ENCODE peak calls at places on chromosomes 13 and 19, in seven cellular contexts. One of them, this sample, is unnamed.
A peak's percentile ranks its signal among the peaks of the same experiment; 100 is the strongest.

GRCh38 chr13:98576215-98576945 is 527 bp downstream of the STK24 start:
- DNase-seq in transverse colon: peak; percentile 70
- DNase-seq in glutamatergic neuron: peak; percentile 59
- DNase-seq in fibroblast of pulmonary artery: no peak
- DNase-seq in NCI-H1048: no peak
- DNase-seq in upper lobe of right lung: peak; percentile 82
- DNase-seq in EL: peak; percentile 41
- DNase-seq in this sample: no peak

GRCh38 chr19:13083008-13083404 is 19.7 kb downstream of the LYL1 start:
- DNase-seq in EL: no peak
- DNase-seq in glutamatergic neuron: no peak
- DNase-seq in fibroblast of pulmonary artery: no peak
- DNase-seq in transverse colon: no peak
- DNase-seq in NCI-H1048: no peak
- DNase-seq in upper lobe of right lung: no peak
- DNase-seq in this sample: no peak

GRCh38 chr13:98222816-98223215 is 45.7 kb upstream of the RNF113B start:
- DNase-seq in transverse colon: no peak
- DNase-seq in EL: no peak
- DNase-seq in upper lobe of right lung: no peak
- DNase-seq in NCI-H1048: no peak
- DNase-seq in fibroblast of pulmonary artery: no peak
- DNase-seq in glutamatergic neuron: no peak
- DNase-seq in this sample: no peak

GRCh38 chr13:106103779-106104178 is 431.7 kb downstream of the EFNB2 start:
- DNase-seq in transverse colon: no peak
- DNase-seq in EL: peak; percentile 88
- DNase-seq in NCI-H1048: no peak
- DNase-seq in upper lobe of right lung: no peak
- DNase-seq in glutamatergic neuron: no peak
- DNase-seq in fibroblast of pulmonary artery: peak; percentile 65
- DNase-seq in this sample: peak; percentile 83

GRCh38 chr19:33388817-33389573 is 15.5 kb downstream of the CEBPG start:
- DNase-seq in EL: no peak
- DNase-seq in upper lobe of right lung: peak; percentile 64
- DNase-seq in NCI-H1048: no peak
- DNase-seq in fibroblast of pulmonary artery: no peak
- DNase-seq in glutamatergic neuron: peak; percentile 22
- DNase-seq in transverse colon: no peak
- DNase-seq in this sample: no peak

GRCh38 chr19:584240-585001 is 5.3 kb upstream of the HCN2 start:
- DNase-seq in upper lobe of right lung: peak; percentile 77
- DNase-seq in NCI-H1048: peak; percentile 27
- DNase-seq in transverse colon: peak; percentile 45
- DNase-seq in glutamatergic neuron: peak; percentile 87
- DNase-seq in fibroblast of pulmonary artery: peak; percentile 47
- DNase-seq in EL: peak; percentile 48
- DNase-seq in this sample: peak; percentile 47

GRCh38 chr13:24301911-24302310 is 7.5 kb upstream of the C1QTNF9 start:
- DNase-seq in upper lobe of right lung: no peak
- DNase-seq in EL: no peak
- DNase-seq in NCI-H1048: no peak
- DNase-seq in fibroblast of pulmonary artery: no peak
- DNase-seq in glutamatergic neuron: no peak
- DNase-seq in transverse colon: no peak
- DNase-seq in this sample: no peak

GRCh38 chr13:112686364-112686763 is 3.5 kb upstream of the ATP11A start:
- DNase-seq in EL: no peak
- DNase-seq in NCI-H1048: no peak
- DNase-seq in glutamatergic neuron: no peak
- DNase-seq in transverse colon: no peak
- DNase-seq in upper lobe of right lung: peak; percentile 70
- DNase-seq in fibroblast of pulmonary artery: no peak
- DNase-seq in this sample: no peak

GRCh38 chr13:26017196-26017921 is 34.5 kb downstream of the SHISA2 start:
- DNase-seq in glutamatergic neuron: no peak
- DNase-seq in EL: no peak
- DNase-seq in fibroblast of pulmonary artery: no peak
- DNase-seq in upper lobe of right lung: peak; percentile 83
- DNase-seq in NCI-H1048: no peak
- DNase-seq in transverse colon: no peak
- DNase-seq in this sample: peak; percentile 48

GRCh38 chr13:47146991-47147783 is 250.3 kb upstream of the HTR2A start:
- DNase-seq in NCI-H1048: no peak
- DNase-seq in fibroblast of pulmonary artery: no peak
- DNase-seq in glutamatergic neuron: no peak
- DNase-seq in EL: no peak
- DNase-seq in transverse colon: no peak
- DNase-seq in upper lobe of right lung: no peak
- DNase-seq in this sample: no peak

GRCh38 chr19:13968383-13968935 is 16.1 kb downstream of the DCAF15 start:
- DNase-seq in NCI-H1048: no peak
- DNase-seq in upper lobe of right lung: no peak
- DNase-seq in transverse colon: no peak
- DNase-seq in glutamatergic neuron: no peak
- DNase-seq in EL: no peak
- DNase-seq in fibroblast of pulmonary artery: no peak
- DNase-seq in this sample: no peak

This sample was measured in astrocyte of the spinal cord.